ENCODE peak calls at places on chromosomes 13 and 19, in six cellular contexts. D is psoas muscle; S is naive thymus-derived CD4-positive, alpha-beta T cell; V is upper lobe of right lung; Y is tibial nerve; Q is fibroblast of lung. X is an unnamed sample. For H3K9me3, the result is how much of the 10 kb centered on the place peaks cover.

GRCh38 chr13:40243047-40243446 is 423.4 kb downstream of the FOXO1 start:
- DNase-seq in S (no peak), Q (no peak), Y (no peak), D (no peak), V (no peak), X (no peak)

GRCh38 chr19:45293682-45294081 is 29.0 kb downstream of the CKM start:
- DNase-seq in S (no peak), Y (no peak), Q (no peak), V (no peak), D (no peak), X (no peak)

GRCh38 chr13:79631260-79631659 is 150.3 kb downstream of the NDFIP2 start:
- DNase-seq in V (no peak), D (no peak), Q (peak), Y (no peak), S (no peak), X (no peak)

GRCh38 chr13:109451726-109452125 is 334.7 kb downstream of the IRS2 start:
- DNase-seq in Y (no peak), Q (no peak), S (no peak), V (no peak), D (no peak), X (no peak)

GRCh38 chr19:29785955-29786589 is 25.7 kb upstream of the CCNE1 start:
- DNase-seq in Y (no peak), Q (no peak), S (no peak), V (no peak), D (no peak), X (no peak)

GRCh38 chr19:10158071-10158470 is 36.7 kb downstream of the DNMT1 start:
- DNase-seq in Y (no peak), D (no peak), Q (no peak), V (no peak), S (no peak), X (no peak)

GRCh38 chr13:99757756-99758464 is 213.7 kb downstream of the ZIC5 start:
- DNase-seq in V (no peak), S (no peak), Y (no peak), Q (no peak), D (no peak), X (no peak)

GRCh38 chr13:41137241-41137640 is 4.6 kb upstream of the KBTBD6 start:
- DNase-seq in S (no peak), D (no peak), V (no peak), Q (no peak), Y (no peak), X (no peak)

GRCh38 chr13:28530729-28531194 is 35.8 kb upstream of the FLT1 start:
- DNase-seq in V (no peak), Y (no peak), Q (no peak), D (no peak), S (no peak), X (no peak)

GRCh38 chr19:53865523-53865917 is 2.2 kb upstream of the MYADM start:
- DNase-seq in S (no peak), V (no peak), Y (no peak), Q (no peak), D (no peak), X (no peak)

GRCh38 chr13:28641600-28641926 is 17.4 kb upstream of the POMP start:
- DNase-seq in Q (no peak), V (no peak), Y (no peak), S (no peak), D (no peak), X (no peak)

GRCh38 chr13:76538004-76538403 is 348.2 kb downstream of the KCTD12 start:
- DNase-seq in Y (no peak), S (no peak), D (no peak), V (no peak), Q (no peak), X (no peak)

GRCh38 chr13:112757759-112758086 is 67.9 kb downstream of the ATP11A start:
- DNase-seq in D (peak), Q (no peak), Y (no peak), V (peak), S (no peak), X (no peak)

GRCh38 chr19:50300814-50301606 is 28.2 kb downstream of the KCNC3 start:
- DNase-seq in Y (no peak), Q (peak), D (no peak), V (no peak), S (no peak), X (no peak)

GRCh38 chr13:45162821-45163220 is 38.0 kb downstream of the KCTD4 start:
- DNase-seq in S (no peak), V (no peak), Q (peak), D (no peak), Y (no peak), X (no peak)

GRCh38 chr13:66831317-66831716 is 398.8 kb downstream of the PCDH9 start:
- DNase-seq in Q (no peak), Y (no peak), V (no peak), S (no peak), D (no peak), X (no peak)

GRCh38 chr13:112941349-112941748 is 27.7 kb upstream of the MCF2L start:
- DNase-seq in Y (no peak), V (no peak), D (no peak), Q (no peak), S (no peak), X (no peak)

GRCh38 chr19:49393871-49394270 is 5.8 kb downstream of the KASH5 start:
- DNase-seq in Y (no peak), D (no peak), S (no peak), V (no peak), Q (no peak), X (no peak)

GRCh38 chr13:51781246-51782022 is 22.5 kb downstream of the DHRS12 start:
- DNase-seq in D (peak), S (no peak), Q (peak), V (no peak), Y (no peak), X (no peak)

GRCh38 chr19:35712529-35712909 is 5.3 kb upstream of the KMT2B start:
- DNase-seq in Y (no peak), D (no peak), Q (no peak), S (no peak), V (no peak), X (no peak)

GRCh38 chr19:17841810-17842662 is 5.7 kb downstream of the JAK3 start:
- DNase-seq in V (peak), Q (peak), D (peak), Y (peak), S (peak), X (peak)

GRCh38 chr19:49256691-49257090 is 68.3 kb downstream of the SLC6A16 start:
- DNase-seq in D (no peak), Q (no peak), S (no peak), Y (no peak), V (no peak), X (no peak)

GRCh38 chr19:8487137-8487851 is 15.1 kb downstream of the PRAM1 start:
- DNase-seq in Y (no peak), V (peak), S (peak), D (no peak), Q (no peak), X (peak)

GRCh38 chr19:33727331-33728028 is 69.2 kb upstream of the KCTD15 start:
- DNase-seq in D (no peak), Y (no peak), Q (no peak), S (no peak), V (peak), X (no peak)

GRCh38 chr13:105991622-105992254 is 543.7 kb downstream of the EFNB2 start:
- DNase-seq in Y (peak), V (no peak), D (no peak), S (no peak), Q (peak), X (no peak)

GRCh38 chr13:100675660-100676129 is 1.1 kb upstream of the TMTC4 start:
- DNase-seq in S (no peak), D (no peak), V (no peak), Q (no peak), Y (no peak), X (no peak)

GRCh38 chr19:45815501-45816216 is 551 bp upstream of the RSPH6A start:
- DNase-seq in Y (no peak), D (no peak), Q (peak), V (no peak), S (no peak), X (no peak)

GRCh38 chr19:1851581-1852293 is 3.5 kb upstream of the REXO1 start:
- DNase-seq in Q (no peak), V (no peak), D (no peak), S (peak), Y (no peak), X (peak)

GRCh38 chr13:113813749-113814434 is 50.0 kb downstream of the GAS6 start:
- DNase-seq in Q (peak), D (no peak), Y (no peak), S (no peak), V (no peak), X (no peak)

GRCh38 chr13:107650081-107650701 is 565.1 kb downstream of the LIG4 start:
- DNase-seq in S (no peak), Q (peak), V (peak), Y (peak), D (peak), X (no peak)

GRCh38 chr19:15463865-15464371 is 426 bp downstream of the RASAL3 start:
- DNase-seq in V (no peak), Q (no peak), D (peak), S (peak), Y (no peak), X (peak)

GRCh38 chr19:33518541-33518940 is 3.0 kb downstream of the PEPD start:
- DNase-seq in V (no peak), Y (no peak), Q (no peak), S (no peak), D (no peak), X (no peak)

GRCh38 chr13:73000027-73000674 is 58.7 kb upstream of the KLF5 start:
- DNase-seq in V (no peak), Y (no peak), S (no peak), D (no peak), Q (peak), X (no peak)

GRCh38 chr13:94640676-94641075 is 39.0 kb downstream of the GPR180 start:
- DNase-seq in Y (no peak), V (no peak), Q (peak), D (no peak), S (no peak), X (no peak)

GRCh38 chr13:75666646-75667351 is 30.7 kb downstream of the LMO7 start:
- DNase-seq in D (no peak), V (no peak), Q (peak), S (no peak), Y (no peak), X (no peak)

GRCh38 chr13:64332048-64332447 is 2898.1 kb downstream of the PCDH9 start:
- DNase-seq in S (no peak), Q (peak), D (no peak), V (no peak), Y (no peak), X (no peak)

GRCh38 chr13:61954092-61954491 is 538.4 kb upstream of the PCDH20 start:
- DNase-seq in D (no peak), S (no peak), V (no peak), Q (peak), Y (no peak), X (no peak)

GRCh38 chr13:74219571-74219970 is 85.4 kb upstream of the KLF12 start:
- DNase-seq in D (no peak), Y (no peak), S (no peak), Q (peak), V (no peak), X (no peak)

GRCh38 chr13:99028890-99029289 is 51.0 kb upstream of the DOCK9 start:
- DNase-seq in D (no peak), Y (no peak), S (no peak), V (no peak), Q (no peak), X (peak)

DNA sequence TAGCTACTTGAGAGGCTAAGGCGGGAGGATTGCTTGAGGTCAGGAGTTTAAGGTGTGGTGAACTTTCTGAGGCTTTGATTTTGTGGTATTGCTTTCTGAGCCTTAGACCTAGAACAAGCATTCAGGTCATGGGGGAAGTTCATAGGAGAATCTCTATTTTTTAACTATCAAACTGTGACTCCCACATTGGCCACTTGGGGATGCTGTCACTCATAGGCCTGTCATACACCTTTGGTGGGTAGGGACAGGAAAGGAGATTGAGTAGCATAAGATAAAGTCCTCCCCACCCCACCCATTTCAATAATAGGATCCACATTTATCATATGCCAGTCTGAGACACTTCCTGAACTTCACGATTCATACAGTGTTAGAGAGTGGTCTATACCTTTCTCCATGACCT is 41.9 kb upstream of the PSG2 start:
- DNase-seq in V (no peak), Y (no peak), D (no peak), Q (no peak), S (no peak), X (no peak)
- H3K9me3 ChIP-seq in V (under half), Y (under half), D (under half), Q (under half), S (under half), X (under half)

GRCh38 chr13:50724438-50724837 is 119.1 kb downstream of the DLEU7 start:
- DNase-seq in S (no peak), D (no peak), Y (no peak), V (no peak), Q (no peak), X (no peak)

GRCh38 chr13:50724913-50725312 is 118.6 kb downstream of the DLEU7 start:
- DNase-seq in S (no peak), V (no peak), Q (no peak), Y (no peak), D (no peak), X (no peak)

GRCh38 chr13:50720856-50721663 is 122.4 kb downstream of the DLEU7 start:
- DNase-seq in S (no peak), D (no peak), Q (peak), V (no peak), Y (no peak), X (no peak)

GRCh38 chr13:50721664-50721976 is 121.9 kb downstream of the DLEU7 start:
- DNase-seq in Y (no peak), V (no peak), S (no peak), Q (no peak), D (no peak), X (no peak)

DNA sequence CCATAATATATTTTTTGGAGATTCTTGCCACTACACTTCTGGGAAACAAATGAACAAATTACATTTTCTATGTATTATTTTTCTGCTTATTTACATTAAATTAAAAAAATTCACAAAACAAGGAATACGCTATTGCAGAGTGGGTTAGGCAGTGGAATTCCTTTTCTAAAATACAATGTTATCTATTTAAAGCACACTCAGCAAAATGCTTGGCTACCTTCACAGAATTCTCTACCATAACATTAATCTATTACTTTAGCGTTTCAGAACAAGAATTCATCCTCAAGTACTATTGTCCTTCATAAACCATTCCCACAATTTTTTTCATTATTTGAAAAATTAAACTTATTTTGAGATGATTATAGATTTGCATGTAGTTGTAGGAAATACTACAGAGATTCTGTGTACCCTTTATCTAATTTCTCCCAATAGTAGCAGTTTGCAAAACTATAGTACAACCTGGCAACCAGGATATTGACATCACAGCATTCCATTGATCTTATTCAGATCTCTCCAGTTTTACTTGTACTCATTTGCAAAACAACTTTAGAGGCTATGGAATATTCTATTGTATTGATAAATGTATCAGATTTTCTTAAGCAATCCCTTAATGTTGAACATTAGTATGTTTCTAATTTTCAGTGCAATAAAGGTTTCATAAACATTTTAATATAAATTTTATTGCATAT is 120.9 kb downstream of the DLEU7 start:
- DNase-seq in V (no peak), S (no peak), Y (no peak), D (no peak), Q (peak), X (no peak)
- H3K9me3 ChIP-seq in V (under half), S (under half), Y (under half), D (under half), Q (under half), X (under half)

GRCh38 chr19:56441206-56441792 is 35.8 kb downstream of the ZNF667 start:
- DNase-seq in D (no peak), S (no peak), Q (no peak), V (no peak), Y (no peak), X (no peak)
- H3K9me3 ChIP-seq in D (half or more), S (under half), Q (under half), V (half or more), Y (under half), X (under half)

GRCh38 chr19:36819130-36819630 is 19.0 kb downstream of the ZNF790 start:
- DNase-seq in V (no peak), D (no peak), S (no peak), Y (no peak), Q (peak), X (no peak)
- H3K9me3 ChIP-seq in V (half or more), D (half or more), S (under half), Y (under half), Q (under half), X (under half)

DNA sequence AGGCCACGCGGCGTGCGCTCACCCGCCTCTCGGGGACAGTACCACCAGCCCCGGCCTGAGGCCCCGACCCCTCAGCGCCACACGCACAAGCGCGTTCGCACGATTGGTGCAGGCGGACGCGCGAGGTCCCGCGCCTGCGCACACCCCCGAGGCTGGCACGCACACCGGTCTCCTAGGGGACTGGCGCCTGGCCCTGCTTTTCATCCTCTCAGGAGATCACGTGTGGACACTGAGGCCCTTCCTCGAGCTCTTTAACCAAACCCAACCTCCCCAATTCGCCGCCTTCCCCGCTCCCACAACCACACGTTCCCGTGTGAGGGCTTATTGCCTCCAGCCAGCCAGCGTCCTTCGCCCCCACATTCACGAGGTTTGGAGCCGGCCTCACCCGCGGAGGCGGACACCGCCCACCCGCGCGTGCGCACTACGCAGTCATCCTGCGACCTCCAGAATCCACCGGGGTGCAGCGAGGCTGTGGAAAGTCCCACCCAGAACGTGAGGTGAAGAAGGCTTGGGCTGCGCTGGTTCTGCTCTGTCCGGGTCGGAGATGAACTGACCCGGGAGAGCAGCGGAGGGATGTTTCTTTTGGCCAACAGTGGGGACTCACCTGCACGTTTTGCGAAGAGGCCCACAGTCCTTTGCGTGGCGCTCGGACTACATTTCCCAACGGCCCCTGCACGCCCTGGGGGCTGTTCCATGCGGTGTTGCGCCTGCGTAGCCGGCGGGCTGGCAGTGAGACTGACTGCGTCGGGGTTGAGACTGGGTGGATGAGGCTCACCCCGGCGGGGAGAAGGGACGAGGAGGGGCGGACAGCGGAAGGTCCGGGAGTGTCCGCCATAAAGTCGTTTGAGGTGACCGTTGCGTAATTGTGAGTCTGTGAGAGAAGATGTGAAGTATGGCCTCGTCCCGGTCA is 539 bp upstream of the ZNF667 start:
- DNase-seq in Y (peak), V (peak), S (peak), D (peak), Q (peak), X (no peak)
- H3K9me3 ChIP-seq in Y (under half), V (under half), S (under half), D (under half), Q (under half), X (under half)

GRCh38 chr19:57709616-57710015 is 612 bp upstream of the ZNF154 start:
- DNase-seq in D (no peak), Q (no peak), V (no peak), S (no peak), Y (no peak), X (no peak)
- H3K9me3 ChIP-seq in D (under half), Q (under half), V (under half), S (under half), Y (under half), X (under half)

GRCh38 chr13:35817642-35818576 is 313.3 kb downstream of the DCLK1 start:
- DNase-seq in Q (no peak), D (no peak), V (no peak), S (no peak), Y (no peak), X (no peak)

GRCh38 chr13:35812730-35813129 is 318.5 kb downstream of the DCLK1 start:
- DNase-seq in V (no peak), S (no peak), D (no peak), Y (no peak), Q (no peak), X (no peak)

GRCh38 chr13:35818577-35819165 is 312.5 kb downstream of the DCLK1 start:
- DNase-seq in Q (peak), V (no peak), D (no peak), Y (no peak), S (no peak), X (no peak)

GRCh38 chr13:35810286-35810685 is 320.9 kb downstream of the DCLK1 start:
- DNase-seq in V (no peak), Y (no peak), D (no peak), S (no peak), Q (no peak), X (no peak)

DNA sequence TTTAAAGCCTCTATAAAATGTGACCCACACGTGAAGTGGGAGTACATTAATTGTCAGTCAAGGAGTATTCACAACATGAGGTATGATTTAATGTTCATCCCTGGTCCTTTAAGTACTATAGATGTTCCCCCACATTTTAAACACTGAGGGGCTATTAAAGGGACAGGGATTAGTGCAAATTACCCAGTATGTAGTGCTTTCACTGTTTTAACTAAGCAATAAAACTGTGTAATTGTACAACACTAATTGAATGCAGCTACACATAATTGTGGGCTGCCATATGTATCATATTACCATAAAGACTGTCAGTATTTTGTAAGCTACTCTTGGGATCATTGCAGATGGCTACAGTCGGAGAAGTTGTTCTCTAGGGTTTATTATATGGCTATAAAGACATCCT is 316.6 kb downstream of the DCLK1 start:
- DNase-seq in D (no peak), Y (no peak), Q (no peak), V (no peak), S (no peak), X (no peak)
- H3K9me3 ChIP-seq in D (under half), Y (under half), Q (under half), V (under half), S (under half), X (under half)

GRCh38 chr13:102234618-102235017 is 167.2 kb downstream of the FGF14 start:
- DNase-seq in D (no peak), Y (no peak), V (no peak), S (no peak), Q (no peak), X (no peak)
- H3K9me3 ChIP-seq in D (under half), Y (under half), V (under half), S (under half), Q (under half), X (under half)

GRCh38 chr19:6887326-6887725 is at the start of gene ADGRE1:
- DNase-seq in S (no peak), V (no peak), Y (no peak), Q (no peak), D (no peak), X (no peak)
- H3K9me3 ChIP-seq in S (under half), V (under half), Y (under half), Q (under half), D (under half), X (under half)

X was measured in T-helper 17 cell.